ENCODE peak calls at places on chromosomes 1 and 21, in nine cellular contexts. G, R, U, H, Z, B, I, J and E are unnamed samples.

GRCh38 chr1:227782226-227782625 is 33.2 kb upstream of the PRSS38 start:
- DNase-seq in G (no peak), R (peak), U (no peak), H (no peak), Z (no peak), B (no peak), I (no peak), J (no peak), E (no peak)

GRCh38 chr1:59481915-59482505 is 185.1 kb downstream of the FGGY start:
- DNase-seq in G (no peak), R (no peak), U (no peak), H (no peak), Z (no peak), B (no peak), I (no peak), J (no peak), E (no peak)

GRCh38 chr1:45621895-45622266 is 2.0 kb downstream of the CCDC17 start:
- DNase-seq in G (no peak), R (no peak), U (no peak), H (no peak), Z (no peak), B (no peak), I (no peak), J (no peak), E (no peak)

GRCh38 chr1:44485933-44486475 is 80.9 kb downstream of the RNF220 start:
- DNase-seq in G (no peak), R (no peak), U (no peak), H (no peak), Z (no peak), B (no peak), I (no peak), J (no peak), E (no peak)

GRCh38 chr1:165635329-165635728 is 4.3 kb downstream of the MGST3 start:
- DNase-seq in G (no peak), R (no peak), U (no peak), H (no peak), Z (no peak), B (no peak), I (no peak), J (no peak), E (no peak)

GRCh38 chr1:215877452-215877951 is 310.4 kb downstream of the KCTD3 start:
- DNase-seq in G (no peak), R (no peak), U (no peak), H (no peak), Z (no peak), B (no peak), I (no peak), J (no peak), E (no peak)

GRCh38 chr21:15826908-15827601 is 97.3 kb downstream of the USP25 start:
- DNase-seq in G (no peak), R (peak), U (no peak), H (no peak), Z (no peak), B (no peak), I (no peak), J (no peak), E (no peak)

GRCh38 chr1:3454811-3455618 is 550 bp downstream of the ARHGEF16 start:
- DNase-seq in G (peak), R (peak), U (no peak), H (no peak), Z (peak), B (peak), I (no peak), J (no peak), E (no peak)

GRCh38 chr1:233005703-233006102 is 55.3 kb downstream of the NTPCR start:
- DNase-seq in G (no peak), R (no peak), U (no peak), H (no peak), Z (no peak), B (no peak), I (no peak), J (no peak), E (no peak)

GRCh38 chr21:44353200-44353970 is at the start of gene TRPM2:
- DNase-seq in G (peak), R (peak), U (no peak), H (no peak), Z (no peak), B (peak), I (no peak), J (no peak), E (no peak)

GRCh38 chr1:165289556-165289955 is 67.0 kb downstream of the LMX1A start:
- DNase-seq in G (no peak), R (no peak), U (no peak), H (no peak), Z (no peak), B (no peak), I (no peak), J (no peak), E (no peak)

GRCh38 chr21:35643176-35643575 is 417.1 kb downstream of the SETD4 start:
- DNase-seq in G (no peak), R (no peak), U (no peak), H (peak), Z (no peak), B (no peak), I (no peak), J (no peak), E (no peak)

GRCh38 chr1:100989306-100990077 is 36.1 kb downstream of the DPH5 start:
- DNase-seq in G (no peak), R (no peak), U (no peak), H (no peak), Z (no peak), B (no peak), I (peak), J (no peak), E (no peak)

GRCh38 chr1:44049839-44050238 is 18.6 kb upstream of the SLC6A9 start:
- DNase-seq in G (no peak), R (no peak), U (peak), H (no peak), Z (no peak), B (no peak), I (no peak), J (no peak), E (no peak)

GRCh38 chr1:14777516-14778506 is 179.3 kb downstream of the KAZN start:
- DNase-seq in G (no peak), R (no peak), U (no peak), H (no peak), Z (no peak), B (peak), I (no peak), J (no peak), E (no peak)

GRCh38 chr1:225374996-225375395 is 52.8 kb downstream of the LBR start:
- DNase-seq in G (no peak), R (no peak), U (no peak), H (no peak), Z (no peak), B (no peak), I (no peak), J (no peak), E (no peak)

GRCh38 chr1:161994153-161994814 is 29.4 kb downstream of the OLFML2B start:
- DNase-seq in G (no peak), R (no peak), U (no peak), H (no peak), Z (no peak), B (no peak), I (no peak), J (no peak), E (no peak)

GRCh38 chr1:230232352-230232751 is 165.3 kb downstream of the GALNT2 start:
- DNase-seq in G (no peak), R (no peak), U (no peak), H (no peak), Z (no peak), B (no peak), I (no peak), J (no peak), E (no peak)

GRCh38 chr1:177228721-177229088 is 57.9 kb downstream of the BRINP2 start:
- DNase-seq in G (no peak), R (no peak), U (no peak), H (peak), Z (no peak), B (no peak), I (no peak), J (no peak), E (no peak)

GRCh38 chr1:100606438-100606837 is 68.5 kb downstream of the GPR88 start:
- DNase-seq in G (no peak), R (no peak), U (no peak), H (no peak), Z (no peak), B (no peak), I (no peak), J (no peak), E (no peak)

GRCh38 chr21:42061195-42061865 is 9.8 kb upstream of the UMODL1 start:
- DNase-seq in G (peak), R (peak), U (no peak), H (no peak), Z (no peak), B (peak), I (no peak), J (no peak), E (peak)

GRCh38 chr1:180563013-180563827 is 4.5 kb downstream of the OVAAL start:
- DNase-seq in G (no peak), R (no peak), U (no peak), H (no peak), Z (no peak), B (no peak), I (no peak), J (no peak), E (no peak)

GRCh38 chr1:205569411-205570172 is 62.2 kb downstream of the ELK4 start:
- DNase-seq in G (no peak), R (no peak), U (no peak), H (no peak), Z (no peak), B (no peak), I (no peak), J (no peak), E (no peak)

GRCh38 chr1:36321119-36321951 is 2.1 kb downstream of the EVA1B start:
- DNase-seq in G (peak), R (peak), U (no peak), H (no peak), Z (no peak), B (no peak), I (no peak), J (no peak), E (no peak)

GRCh38 chr1:156876281-156876680 is 15.6 kb downstream of the NTRK1 start:
- DNase-seq in G (peak), R (peak), U (no peak), H (no peak), Z (no peak), B (no peak), I (no peak), J (no peak), E (no peak)
- TF ChIP-seq CTCF in G (no peak), R (no peak), U (no peak), H (no peak), Z (no peak), B (no peak), I (peak), J (no peak), E (no peak)

GRCh38 chr1:111517464-111518225 is 14.2 kb upstream of the ADORA3 start:
- DNase-seq in G (no peak), R (no peak), U (no peak), H (no peak), Z (no peak), B (peak), I (no peak), J (no peak), E (no peak)
- TF ChIP-seq CTCF in G (no peak), R (no peak), U (no peak), H (no peak), Z (no peak), B (peak), I (no peak), J (no peak), E (no peak)

DNA sequence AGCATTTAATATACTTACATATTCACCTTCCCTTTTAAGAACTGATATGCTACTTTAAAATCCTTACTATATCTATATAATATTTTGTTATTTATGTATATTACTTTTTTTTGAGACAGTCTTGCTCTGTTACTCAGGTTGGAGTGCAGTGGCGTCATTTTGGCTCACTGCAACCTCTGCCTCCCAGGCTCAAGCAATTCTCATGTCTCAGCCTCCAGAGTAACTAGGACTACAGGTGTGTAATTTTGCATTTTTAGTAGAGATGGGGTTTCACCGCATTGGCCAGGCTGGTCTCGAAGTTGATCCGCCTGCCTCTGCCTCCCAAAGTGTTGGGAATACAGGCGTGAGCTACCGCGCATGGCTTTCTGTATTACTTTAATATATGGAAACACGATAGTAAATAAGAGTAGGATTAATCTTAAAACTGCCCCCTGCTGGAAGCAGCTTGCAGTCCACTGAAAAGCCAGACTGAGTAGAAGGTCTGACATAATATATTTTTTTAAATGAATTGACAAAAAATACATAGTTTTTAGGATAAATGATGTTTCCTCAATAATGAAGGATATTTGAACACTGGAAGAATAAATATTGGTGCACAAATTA is 24.4 kb downstream of the RCAN3 start:
- DNase-seq in G (no peak), R (no peak), U (no peak), H (no peak), Z (no peak), B (peak), I (no peak), J (no peak), E (no peak)
- TF ChIP-seq CTCF in G (peak), R (peak), U (peak), H (peak), Z (peak), B (peak), I (peak), J (peak), E (peak)

DNA sequence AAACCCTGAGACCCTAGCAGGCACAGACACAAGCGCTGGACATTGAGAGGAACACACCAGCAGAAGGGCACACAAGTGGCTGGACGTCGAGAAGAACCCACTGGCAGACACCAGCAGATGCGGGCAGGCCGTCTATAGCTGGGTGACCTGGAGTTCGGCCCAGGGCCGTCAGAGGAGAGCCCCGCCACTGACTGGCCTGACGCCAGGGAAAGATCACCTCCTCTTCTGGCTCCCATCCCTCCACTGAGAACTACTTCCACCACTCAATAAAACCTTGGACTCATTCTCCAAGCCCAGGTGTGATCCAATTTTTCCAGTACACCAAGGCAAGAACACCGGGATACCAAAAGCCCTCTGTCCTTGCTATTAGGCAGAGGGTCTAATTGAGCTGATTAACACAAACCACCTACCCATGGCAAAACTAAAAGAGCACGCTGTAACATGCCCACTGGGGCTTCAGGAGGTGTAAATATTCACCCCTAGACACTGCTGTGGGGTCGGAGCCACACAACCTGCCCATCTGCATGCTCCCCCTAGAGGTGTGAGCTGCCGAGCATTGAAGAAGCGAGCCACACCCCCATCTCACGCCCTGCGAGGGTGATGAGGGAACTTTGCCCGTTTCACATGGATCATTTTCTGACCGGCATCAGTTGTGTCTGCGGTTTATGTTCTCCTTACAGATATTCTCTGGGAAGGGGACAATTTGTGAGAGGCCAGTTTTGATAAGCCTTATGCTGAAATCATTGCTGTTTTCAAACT is 104.8 kb downstream of the HLX start:
- DNase-seq in G (no peak), R (no peak), U (no peak), H (no peak), Z (no peak), B (no peak), I (no peak), J (no peak), E (no peak)
- TF ChIP-seq CTCF in G (no peak), R (no peak), U (peak), H (no peak), Z (peak), B (no peak), I (peak), J (no peak), E (no peak)

GRCh38 chr1:229011022-229011421 is 259.9 kb upstream of the RAB4A start:
- DNase-seq in G (no peak), R (no peak), U (no peak), H (no peak), Z (no peak), B (no peak), I (no peak), J (no peak), E (no peak)
- TF ChIP-seq CTCF in G (no peak), R (no peak), U (no peak), H (no peak), Z (no peak), B (no peak), I (no peak), J (no peak), E (no peak)

GRCh38 chr1:68201546-68202238 is 30.6 kb downstream of the WLS start:
- DNase-seq in G (no peak), R (no peak), U (no peak), H (no peak), Z (no peak), B (no peak), I (no peak), J (no peak), E (no peak)

GRCh38 chr1:68202239-68202832 is 30.0 kb downstream of the WLS start:
- DNase-seq in G (no peak), R (no peak), U (no peak), H (no peak), Z (no peak), B (no peak), I (no peak), J (no peak), E (no peak)

GRCh38 chr1:68205794-68206358 is 26.4 kb downstream of the WLS start:
- DNase-seq in G (no peak), R (no peak), U (no peak), H (no peak), Z (no peak), B (no peak), I (no peak), J (no peak), E (no peak)

GRCh38 chr1:68207129-68207689 is 25.1 kb downstream of the WLS start:
- DNase-seq in G (no peak), R (no peak), U (no peak), H (no peak), Z (no peak), B (no peak), I (no peak), J (no peak), E (no peak)

DNA sequence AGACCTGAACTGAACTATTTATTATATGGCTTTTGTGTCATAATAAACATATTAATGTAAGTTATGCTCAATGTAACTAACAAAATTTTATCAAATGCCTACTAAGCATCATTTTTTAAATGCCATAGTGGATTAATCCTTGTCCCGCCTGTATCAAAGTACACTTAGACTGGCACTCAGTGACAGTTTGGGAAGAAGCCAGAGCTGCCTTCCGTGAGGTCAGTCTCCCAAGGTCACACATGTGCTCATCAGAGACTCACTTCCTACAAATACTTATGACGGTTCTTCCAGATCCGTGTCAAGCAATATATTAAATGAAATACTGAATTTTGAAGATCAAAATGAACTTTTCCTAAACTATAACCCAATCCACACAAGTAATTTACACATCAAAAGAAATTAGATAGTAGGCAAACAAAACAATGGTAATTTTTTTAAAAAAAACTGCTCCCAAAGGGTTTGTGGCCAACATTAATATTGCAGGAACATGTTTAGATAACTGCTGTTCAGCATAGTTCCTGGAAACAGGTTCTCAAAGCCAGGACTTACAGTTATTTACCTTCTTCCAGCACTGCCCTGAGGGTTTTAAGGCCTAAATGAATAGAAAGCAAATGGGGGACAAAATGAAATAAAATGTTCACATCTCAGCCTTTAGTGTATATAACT is 27.2 kb downstream of the WLS start:
- DNase-seq in G (no peak), R (no peak), U (no peak), H (no peak), Z (no peak), B (no peak), I (no peak), J (no peak), E (no peak)
- TF ChIP-seq CTCF in G (no peak), R (peak), U (no peak), H (no peak), Z (no peak), B (no peak), I (no peak), J (no peak), E (no peak)

DNA sequence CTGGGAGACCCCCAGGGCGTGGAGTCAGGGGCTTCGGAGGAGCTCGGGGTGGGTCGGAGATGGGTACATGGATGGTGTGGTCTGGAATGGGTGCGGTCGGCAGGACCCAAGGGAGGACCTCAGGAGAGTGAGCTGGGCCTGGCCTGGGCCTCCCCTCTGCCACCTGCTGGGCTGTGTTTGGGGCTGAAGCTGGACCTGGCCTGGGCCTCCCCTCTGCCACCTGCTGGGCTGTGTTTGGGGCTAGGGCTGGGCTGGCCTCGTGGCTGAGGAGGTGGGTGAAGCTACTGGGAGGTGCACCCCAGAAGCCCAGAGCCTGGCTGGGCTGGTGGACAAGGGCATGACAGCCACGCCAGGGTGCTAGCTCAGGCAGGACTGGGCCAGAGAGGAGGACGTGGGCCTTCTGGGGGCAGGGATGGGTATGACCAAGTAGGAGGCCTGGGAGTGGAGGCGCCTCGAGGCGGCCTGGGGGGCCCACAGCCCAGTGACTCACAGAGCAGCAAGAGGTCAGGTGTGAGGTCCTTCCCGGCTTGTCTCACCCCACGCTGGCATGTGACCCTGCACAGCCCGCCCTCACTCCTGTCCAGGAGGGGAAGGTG is 14.5 kb downstream of the SAMD11 start:
- DNase-seq in G (no peak), R (no peak), U (no peak), H (no peak), Z (peak), B (no peak), I (peak), J (no peak), E (no peak)
- TF ChIP-seq CTCF in G (peak), R (peak), U (peak), H (peak), Z (peak), B (peak), I (peak), J (peak), E (peak)

GRCh38 chr1:153312569-153313186 is at the start of gene PGLYRP3:
- DNase-seq in G (no peak), R (no peak), U (no peak), H (no peak), Z (no peak), B (no peak), I (no peak), J (no peak), E (no peak)
- TF ChIP-seq CTCF in G (no peak), R (no peak), U (peak), H (no peak), Z (no peak), B (no peak), I (no peak), J (no peak), E (no peak)